ENCODE peak calls at places on chromosome 19, in eight cellular contexts. One of them, this sample, is unnamed.

GRCh38 chr19:13181747-13182388 is 31.7 kb downstream of the IER2 start:
- DNase-seq in 8988T: no peak
- DNase-seq in NB4: peak
- DNase-seq in HT1080: no peak
- DNase-seq in RWPE1: no peak
- DNase-seq in NT2/D1: no peak
- DNase-seq in HTR-8/SVneo: no peak
- DNase-seq in substantia nigra: peak
- DNase-seq in this sample: peak

GRCh38 chr19:46613525-46613924 is 11.4 kb downstream of the PTGIR start:
- DNase-seq in 8988T: no peak
- DNase-seq in NB4: no peak
- DNase-seq in HT1080: no peak
- DNase-seq in RWPE1: no peak
- DNase-seq in NT2/D1: no peak
- DNase-seq in HTR-8/SVneo: no peak
- DNase-seq in substantia nigra: no peak
- DNase-seq in this sample: no peak

GRCh38 chr19:46896076-46896794 is 35.4 kb downstream of the ARHGAP35 start:
- DNase-seq in 8988T: no peak
- DNase-seq in NB4: no peak
- DNase-seq in HT1080: no peak
- DNase-seq in RWPE1: no peak
- DNase-seq in NT2/D1: no peak
- DNase-seq in HTR-8/SVneo: no peak
- DNase-seq in substantia nigra: no peak
- DNase-seq in this sample: no peak

GRCh38 chr19:46863818-46864629 is 3.2 kb downstream of the ARHGAP35 start:
- DNase-seq in 8988T: no peak
- DNase-seq in NB4: no peak
- DNase-seq in HT1080: peak
- DNase-seq in RWPE1: peak
- DNase-seq in NT2/D1: no peak
- DNase-seq in HTR-8/SVneo: peak
- DNase-seq in substantia nigra: no peak
- DNase-seq in this sample: peak

GRCh38 chr19:49999371-50000010 is 25.7 kb downstream of the VRK3 start:
- DNase-seq in 8988T: no peak
- DNase-seq in NB4: no peak
- DNase-seq in HT1080: no peak
- DNase-seq in RWPE1: no peak
- DNase-seq in NT2/D1: no peak
- DNase-seq in HTR-8/SVneo: no peak
- DNase-seq in substantia nigra: no peak
- DNase-seq in this sample: no peak

GRCh38 chr19:18961767-18962423 is 20.9 kb upstream of the HOMER3 start:
- DNase-seq in 8988T: no peak
- DNase-seq in NB4: no peak
- DNase-seq in HT1080: no peak
- DNase-seq in RWPE1: no peak
- DNase-seq in NT2/D1: no peak
- DNase-seq in HTR-8/SVneo: no peak
- DNase-seq in substantia nigra: no peak
- DNase-seq in this sample: no peak

GRCh38 chr19:55672418-55672817 is 2.6 kb upstream of the EPN1 start:
- DNase-seq in 8988T: no peak
- DNase-seq in NB4: peak
- DNase-seq in HT1080: no peak
- DNase-seq in RWPE1: no peak
- DNase-seq in NT2/D1: no peak
- DNase-seq in HTR-8/SVneo: no peak
- DNase-seq in substantia nigra: no peak
- DNase-seq in this sample: no peak

GRCh38 chr19:990119-990571 is 6.0 kb downstream of the WDR18 start:
- DNase-seq in 8988T: no peak
- DNase-seq in NB4: no peak
- DNase-seq in HT1080: no peak
- DNase-seq in RWPE1: no peak
- DNase-seq in NT2/D1: no peak
- DNase-seq in HTR-8/SVneo: no peak
- DNase-seq in substantia nigra: no peak
- DNase-seq in this sample: no peak

GRCh38 chr19:49326165-49326704 is 1.2 kb upstream of the SLC6A16 start:
- DNase-seq in 8988T: no peak
- DNase-seq in NB4: no peak
- DNase-seq in HT1080: no peak
- DNase-seq in RWPE1: no peak
- DNase-seq in NT2/D1: no peak
- DNase-seq in HTR-8/SVneo: no peak
- DNase-seq in substantia nigra: no peak
- DNase-seq in this sample: no peak

GRCh38 chr19:5314012-5314906 is 26.4 kb downstream of the PTPRS start:
- DNase-seq in 8988T: no peak
- DNase-seq in NB4: no peak
- DNase-seq in HT1080: peak
- DNase-seq in RWPE1: peak
- DNase-seq in NT2/D1: no peak
- DNase-seq in HTR-8/SVneo: no peak
- DNase-seq in substantia nigra: no peak
- DNase-seq in this sample: no peak

GRCh38 chr19:40610396-40611064 is 9.4 kb downstream of the LTBP4 start:
- DNase-seq in 8988T: no peak
- DNase-seq in NB4: no peak
- DNase-seq in HT1080: no peak
- DNase-seq in RWPE1: no peak
- DNase-seq in NT2/D1: no peak
- DNase-seq in HTR-8/SVneo: no peak
- DNase-seq in substantia nigra: peak
- DNase-seq in this sample: no peak

GRCh38 chr19:14363203-14364097 is 17.8 kb upstream of the ADGRE5 start:
- DNase-seq in 8988T: no peak
- DNase-seq in NB4: peak
- DNase-seq in HT1080: peak
- DNase-seq in RWPE1: peak
- DNase-seq in NT2/D1: peak
- DNase-seq in HTR-8/SVneo: peak
- DNase-seq in substantia nigra: no peak
- DNase-seq in this sample: no peak

GRCh38 chr19:20367811-20368294 is 197.7 kb downstream of the ZNF737 start:
- DNase-seq in 8988T: no peak
- DNase-seq in NB4: no peak
- DNase-seq in HT1080: no peak
- DNase-seq in RWPE1: no peak
- DNase-seq in NT2/D1: peak
- DNase-seq in HTR-8/SVneo: no peak
- DNase-seq in substantia nigra: no peak
- DNase-seq in this sample: no peak

GRCh38 chr19:18292810-18293641 is 11.6 kb upstream of the JUND start:
- DNase-seq in 8988T: no peak
- DNase-seq in NB4: peak
- DNase-seq in HT1080: no peak
- DNase-seq in RWPE1: peak
- DNase-seq in NT2/D1: peak
- DNase-seq in HTR-8/SVneo: peak
- DNase-seq in substantia nigra: peak
- DNase-seq in this sample: peak

GRCh38 chr19:47726467-47726866 is 13.2 kb downstream of the EHD2 start:
- DNase-seq in 8988T: no peak
- DNase-seq in NB4: peak
- DNase-seq in HT1080: peak
- DNase-seq in RWPE1: no peak
- DNase-seq in NT2/D1: no peak
- DNase-seq in HTR-8/SVneo: no peak
- DNase-seq in substantia nigra: no peak
- DNase-seq in this sample: no peak

GRCh38 chr19:42282036-42282762 is 13.1 kb downstream of the CIC start:
- DNase-seq in 8988T: no peak
- DNase-seq in NB4: no peak
- DNase-seq in HT1080: peak
- DNase-seq in RWPE1: no peak
- DNase-seq in NT2/D1: no peak
- DNase-seq in HTR-8/SVneo: no peak
- DNase-seq in substantia nigra: no peak
- DNase-seq in this sample: no peak

GRCh38 chr19:29887498-29887897 is 54.5 kb upstream of the URI1 start:
- DNase-seq in 8988T: no peak
- DNase-seq in NB4: peak
- DNase-seq in HT1080: peak
- DNase-seq in RWPE1: no peak
- DNase-seq in NT2/D1: no peak
- DNase-seq in HTR-8/SVneo: no peak
- DNase-seq in substantia nigra: no peak
- DNase-seq in this sample: no peak

GRCh38 chr19:3507371-3508120 is 1.4 kb downstream of the FZR1 start:
- DNase-seq in 8988T: no peak
- DNase-seq in NB4: no peak
- DNase-seq in HT1080: no peak
- DNase-seq in RWPE1: no peak
- DNase-seq in NT2/D1: no peak
- DNase-seq in HTR-8/SVneo: no peak
- DNase-seq in substantia nigra: no peak
- DNase-seq in this sample: no peak

This sample was measured in C1 segment of cervical spinal cord.